ENCODE peak calls at places on chromosomes 3 and 15, in six cellular contexts. X is GM23248, J is left ventricle myocardium inferior, H is psoas muscle, U is sigmoid colon, A is stomach. W is an unnamed sample. For H3K4me1, the result is how much of the 10 kb centered on the place peaks cover.

GRCh38 chr3:28743843-28744242 is 395.2 kb upstream of the AZI2 start:
- DNase-seq in A (peak), H (no peak), J (no peak), U (no peak), X (no peak), W (no peak)

GRCh38 chr3:32292085-32292796 is 53.8 kb downstream of the CMTM8 start:
- DNase-seq in H (no peak), J (no peak), X (no peak), A (no peak), U (no peak), W (no peak)

GRCh38 chr3:100107227-100107626 is 7.1 kb downstream of the FILIP1L start:
- DNase-seq in J (no peak), X (no peak), A (no peak), U (no peak), H (no peak), W (no peak)

GRCh38 chr3:48268381-48268935 is 27.6 kb downstream of the ZNF589 start:
- DNase-seq in H (no peak), J (no peak), A (peak), U (no peak), X (no peak), W (no peak)

GRCh38 chr3:64023187-64023860 is at the start of gene PSMD6:
- DNase-seq in A (peak), X (peak), J (peak), H (peak), U (peak), W (peak)

GRCh38 chr3:23629181-23629893 is 176.4 kb upstream of the UBE2E1 start:
- DNase-seq in A (no peak), J (no peak), U (no peak), X (peak), H (no peak), W (no peak)

GRCh38 chr3:45017826-45018225 is 8.3 kb upstream of the CLEC3B start:
- DNase-seq in J (no peak), U (no peak), H (no peak), A (no peak), X (no peak), W (no peak)

GRCh38 chr3:153162513-153163348 is 705 bp downstream of the RAP2B start:
- DNase-seq in U (peak), J (peak), X (peak), A (peak), H (peak), W (peak)

GRCh38 chr3:177610677-177611654 is 413.7 kb upstream of the TBL1XR1 start:
- DNase-seq in A (peak), U (no peak), H (no peak), J (no peak), X (no peak), W (no peak)

DNA sequence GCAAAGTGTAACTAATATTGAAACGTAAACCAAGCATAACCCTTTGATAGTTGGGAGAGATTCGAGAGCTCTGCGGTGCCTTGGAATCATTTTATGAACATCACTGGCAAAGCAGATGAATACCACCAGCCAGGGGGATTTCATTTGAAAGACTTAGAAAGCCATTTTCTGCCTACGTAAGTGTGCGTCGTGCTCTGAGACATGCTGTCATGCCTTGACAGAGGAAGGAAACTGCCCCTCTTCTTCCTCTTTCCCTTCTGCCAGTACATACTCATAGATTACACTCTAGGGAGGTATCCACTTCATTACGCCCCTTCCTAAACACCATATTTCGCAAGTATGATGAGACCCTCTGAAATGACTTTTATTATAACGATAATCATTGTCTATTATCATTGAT is 3.3 kb upstream of the MTHFS start:
- DNase-seq in X (no peak), U (no peak), H (no peak), A (no peak), J (no peak), W (no peak)
- H3K4me1 ChIP-seq in X (under half), U (under half), H (under half), A (under half), J (under half), W (under half)

GRCh38 chr15:31362121-31362520 is 35.5 kb downstream of the KLF13 start:
- DNase-seq in J (peak), U (no peak), A (no peak), H (no peak), X (no peak), W (no peak)

GRCh38 chr15:31359722-31360111 is 33.1 kb downstream of the KLF13 start:
- DNase-seq in X (no peak), J (no peak), H (no peak), A (no peak), U (no peak), W (no peak)

GRCh38 chr15:31361764-31362120 is 35.1 kb downstream of the KLF13 start:
- DNase-seq in A (no peak), H (no peak), X (no peak), U (no peak), J (no peak), W (no peak)

GRCh38 chr15:31360158-31360561 is 33.5 kb downstream of the KLF13 start:
- DNase-seq in J (no peak), U (no peak), X (no peak), A (no peak), H (no peak), W (peak)

GRCh38 chr15:31360843-31361763 is 34.5 kb downstream of the KLF13 start:
- DNase-seq in J (peak), A (peak), H (no peak), U (no peak), X (no peak), W (peak)
- H3K4me1 ChIP-seq in J (half or more), A (half or more), H (half or more), U (half or more), X (under half), W (half or more)

DNA sequence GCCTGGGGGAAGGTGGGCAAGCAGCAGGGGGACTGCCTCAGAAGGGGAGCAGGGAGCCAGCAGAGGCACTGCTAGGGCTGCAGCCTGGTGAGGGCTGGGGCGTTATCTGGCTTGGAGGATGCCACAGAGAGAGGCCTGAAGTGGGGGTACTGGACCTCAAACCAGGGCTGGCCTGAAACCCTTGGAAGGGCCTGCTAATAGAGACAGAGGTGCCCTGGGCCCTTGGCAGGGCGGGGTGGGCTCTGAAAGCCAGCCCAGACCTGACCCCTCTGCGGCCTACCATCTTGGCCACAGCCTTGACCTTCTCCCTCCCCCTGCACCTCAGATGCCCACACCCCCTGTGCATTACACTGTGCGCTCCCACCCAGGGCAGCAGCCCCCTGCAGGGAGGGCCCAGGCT is 29.6 kb downstream of the LOXL1 start:
- DNase-seq in H (no peak), X (no peak), J (no peak), U (peak), A (no peak), W (no peak)
- H3K4me1 ChIP-seq in H (under half), X (half or more), J (under half), U (under half), A (under half), W (under half)

DNA sequence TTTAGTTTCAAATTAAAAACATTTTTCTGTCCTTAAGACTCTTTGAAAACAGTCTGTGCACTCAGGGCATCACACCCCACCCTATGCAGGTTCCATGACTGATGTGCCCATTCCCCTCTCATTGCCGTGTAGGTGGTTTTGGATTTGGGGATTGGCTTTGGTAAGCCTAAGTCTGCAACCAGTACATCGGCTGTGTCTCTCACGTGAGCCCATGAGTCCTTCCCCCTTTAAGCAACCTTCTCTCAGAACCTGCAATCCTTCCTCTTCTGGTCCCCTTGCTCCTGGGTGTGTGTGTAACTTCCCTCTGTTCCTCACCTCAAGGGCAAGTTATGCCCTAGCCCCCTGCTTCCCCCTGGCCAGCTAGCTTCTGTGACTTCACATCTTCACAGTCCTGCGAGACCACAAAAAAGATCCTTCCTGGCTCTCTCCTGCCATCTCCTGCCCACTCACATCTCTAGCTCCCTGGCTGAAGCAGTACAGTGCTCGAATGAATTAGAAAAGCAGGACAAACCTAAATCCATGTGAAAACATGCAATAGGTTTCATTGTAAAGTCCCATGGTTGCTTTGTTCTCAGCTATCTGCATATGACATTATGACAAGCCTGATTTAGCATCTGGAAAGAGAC is 126.7 kb downstream of the UACA start:
- DNase-seq in H (no peak), J (no peak), A (no peak), U (no peak), X (peak), W (no peak)
- H3K4me1 ChIP-seq in H (under half), J (under half), A (under half), U (under half), X (under half), W (under half)

DNA sequence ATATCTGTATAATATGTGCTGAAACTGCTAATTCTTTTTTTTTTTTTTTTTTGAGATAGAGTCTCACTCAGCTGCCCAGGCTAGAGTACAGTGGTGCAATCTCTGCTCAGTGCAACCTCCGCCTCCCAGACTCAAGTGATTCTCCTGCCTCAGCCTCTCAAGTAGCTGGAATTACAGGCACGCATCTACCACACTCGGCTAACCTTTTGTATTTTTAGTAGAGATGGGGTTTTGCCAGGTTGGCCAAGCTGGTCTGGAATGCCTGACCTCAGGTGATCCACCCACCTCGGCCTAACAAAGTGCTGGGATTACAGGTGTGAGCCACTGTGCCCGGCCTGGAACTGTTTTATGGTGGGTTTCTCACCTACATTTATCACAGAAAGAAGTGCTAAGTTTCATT is 307.8 kb upstream of the STT3B start:
- DNase-seq in A (no peak), J (no peak), H (no peak), U (no peak), X (no peak), W (no peak)
- H3K4me1 ChIP-seq in A (under half), J (under half), H (under half), U (under half), X (under half), W (under half)

GRCh38 chr3:170352936-170353335 is 4.6 kb upstream of the SKIL start:
- DNase-seq in X (no peak), J (no peak), U (no peak), A (no peak), H (no peak), W (no peak)

GRCh38 chr3:170346481-170347125 is 10.9 kb upstream of the SKIL start:
- DNase-seq in H (no peak), U (no peak), J (no peak), A (no peak), X (peak), W (no peak)

GRCh38 chr3:170355738-170356595 is 1.5 kb upstream of the SKIL start:
- DNase-seq in X (peak), J (peak), U (peak), H (peak), A (peak), W (peak)

GRCh38 chr3:170353485-170353884 is 4.0 kb upstream of the SKIL start:
- DNase-seq in A (no peak), U (no peak), X (no peak), J (no peak), H (no peak), W (no peak)

DNA sequence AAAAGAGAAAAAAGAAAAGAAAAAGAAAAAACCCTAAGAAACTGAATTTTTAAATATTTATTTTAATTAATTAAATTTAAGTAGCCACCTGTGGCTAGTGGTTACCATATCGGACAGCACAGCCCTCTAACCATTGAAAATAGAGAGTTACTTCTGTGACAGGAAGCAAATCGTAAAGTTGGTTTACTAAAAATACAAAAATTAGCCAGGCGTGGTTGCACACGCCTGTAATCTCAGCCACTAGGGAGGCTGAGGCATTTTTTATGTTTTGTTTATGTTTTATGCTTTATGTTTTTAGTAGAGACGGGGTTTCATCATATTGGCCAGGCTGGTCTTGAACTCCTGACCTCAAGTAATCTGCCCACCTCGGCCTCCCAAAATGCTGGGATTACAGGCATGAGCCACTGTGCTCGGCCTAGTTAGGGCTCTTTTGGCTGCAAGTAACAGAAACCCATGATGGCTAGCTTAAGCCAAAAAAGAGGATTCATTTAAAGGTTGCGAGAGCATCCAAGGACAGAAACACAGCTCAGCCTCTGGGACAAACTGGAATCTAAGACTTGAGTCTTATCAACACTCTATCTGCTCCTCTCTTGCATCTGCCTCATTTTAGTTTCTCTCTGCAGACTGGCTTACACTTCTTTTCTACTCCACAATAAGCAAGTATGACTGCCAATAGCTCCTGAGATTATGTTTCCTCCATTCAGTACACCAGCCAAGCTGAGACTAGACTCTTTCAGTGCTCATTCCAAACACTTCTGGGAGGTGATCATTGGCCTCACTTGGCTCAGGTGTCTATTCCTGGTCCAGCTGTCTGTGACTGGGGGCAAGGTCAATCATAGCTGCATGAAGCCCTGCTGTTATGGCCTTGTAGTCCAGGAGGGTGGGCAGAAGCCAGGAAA is 6.8 kb upstream of the SKIL start:
- DNase-seq in H (no peak), J (no peak), A (no peak), U (no peak), X (no peak), W (no peak)
- H3K4me1 ChIP-seq in H (under half), J (under half), A (under half), U (under half), X (under half), W (under half)

W was measured in heart left ventricle.